ENCODE peak calls at places on chromosome 9, in eight cellular contexts. L, G, S, F, W, B, Z and M are unnamed samples.

GRCh38 chr9:132046456-132046855 is 33.2 kb downstream of the MED27 start:
- DNase-seq in L (no peak), G (no peak), S (no peak), F (no peak), W (no peak), B (no peak), Z (no peak), M (peak; percentile 89)

GRCh38 chr9:134690301-134690751 is 48.7 kb downstream of the COL5A1 start:
- DNase-seq in L (no peak), G (no peak), S (no peak), F (no peak), W (no peak), B (no peak), Z (no peak), M (no peak)

GRCh38 chr9:9612270-9612669 is 1000.5 kb downstream of the PTPRD start:
- DNase-seq in L (no peak), G (no peak), S (no peak), F (no peak), W (no peak), B (no peak), Z (no peak), M (no peak)

GRCh38 chr9:124574944-124575343 is 67.7 kb upstream of the NR5A1 start:
- DNase-seq in L (peak; percentile 47), G (no peak), S (no peak), F (no peak), W (no peak), B (no peak), Z (peak; percentile 83), M (peak; percentile 88)

GRCh38 chr9:137444106-137444790 is 3.1 kb upstream of the ENTPD8 start:
- DNase-seq in L (no peak), G (no peak), S (no peak), F (no peak), W (no peak), B (no peak), Z (no peak), M (no peak)

GRCh38 chr9:2210201-2210600 is 195.1 kb downstream of the SMARCA2 start:
- DNase-seq in L (no peak), G (no peak), S (no peak), F (no peak), W (no peak), B (no peak), Z (no peak), M (no peak)

GRCh38 chr9:82957526-82958379 is 105.2 kb downstream of the RASEF start:
- DNase-seq in L (no peak), G (no peak), S (no peak), F (no peak), W (peak; percentile 41), B (peak; percentile 76), Z (no peak), M (no peak)

GRCh38 chr9:129131300-129132145 is 20.3 kb downstream of the PTPA start:
- DNase-seq in L (peak; percentile 76), G (peak; percentile 87), S (peak; percentile 90), F (peak; percentile 86), W (peak; percentile 85), B (peak; percentile 91), Z (peak; percentile 50), M (peak; percentile 42)

GRCh38 chr9:137221477-137222111 is 446 bp downstream of the RNF208 start:
- DNase-seq in L (no peak), G (no peak), S (peak; percentile 68), F (no peak), W (no peak), B (no peak), Z (no peak), M (no peak)

GRCh38 chr9:114733814-114734213 is 51.8 kb upstream of the TEX48 start:
- DNase-seq in L (peak; percentile 39), G (no peak), S (no peak), F (no peak), W (no peak), B (no peak), Z (peak; percentile 67), M (peak; percentile 85)

GRCh38 chr9:137145731-137146526 is 7.0 kb downstream of the GRIN1 start:
- DNase-seq in L (no peak), G (no peak), S (no peak), F (no peak), W (no peak), B (no peak), Z (no peak), M (no peak)

GRCh38 chr9:114805670-114806551 is at the start of gene TNFSF15:
- DNase-seq in L (no peak), G (no peak), S (peak; percentile 15), F (no peak), W (no peak), B (no peak), Z (no peak), M (no peak)

GRCh38 chr9:116737137-116737546 is 50.0 kb downstream of the TRIM32 start:
- DNase-seq in L (peak; percentile 73), G (peak; percentile 10), S (peak; percentile 86), F (peak; percentile 54), W (peak; percentile 88), B (peak; percentile 86), Z (peak; percentile 54), M (peak; percentile 78)

GRCh38 chr9:14993061-14993800 is 83.0 kb upstream of the FREM1 start:
- DNase-seq in L (peak; percentile 53), G (no peak), S (peak; percentile 11), F (peak; percentile 16), W (no peak), B (peak; percentile 94), Z (peak; percentile 3), M (no peak)

GRCh38 chr9:78213696-78214095 is 22.2 kb upstream of the CEP78 start:
- DNase-seq in L (no peak), G (no peak), S (peak; percentile 40), F (no peak), W (peak; percentile 24), B (no peak), Z (peak; percentile 34), M (peak; percentile 23)

GRCh38 chr9:26955222-26955903 is 849 bp upstream of the IFT74 start:
- DNase-seq in L (no peak), G (no peak), S (no peak), F (no peak), W (no peak), B (peak; percentile 9), Z (no peak), M (peak; percentile 32)

GRCh38 chr9:70081120-70081495 is 37.5 kb downstream of the MAMDC2 start:
- DNase-seq in L (no peak), G (no peak), S (no peak), F (no peak), W (no peak), B (no peak), Z (peak; percentile 72), M (peak; percentile 90)

GRCh38 chr9:98409637-98410173 is 154.3 kb upstream of the TBC1D2 start:
- DNase-seq in L (no peak), G (no peak), S (no peak), F (no peak), W (no peak), B (no peak), Z (no peak), M (no peak)

GRCh38 chr9:125100822-125101221 is 42.5 kb downstream of the SCAI start:
- DNase-seq in L (no peak), G (no peak), S (no peak), F (no peak), W (no peak), B (no peak), Z (no peak), M (no peak)

GRCh38 chr9:127683723-127684122 is 23.1 kb upstream of the CFAP157 start:
- DNase-seq in L (no peak), G (no peak), S (no peak), F (no peak), W (no peak), B (no peak), Z (peak; percentile 87), M (peak; percentile 57)

GRCh38 chr9:118222375-118222774 is 518.2 kb downstream of the TLR4 start:
- DNase-seq in L (peak; percentile 13), G (no peak), S (no peak), F (no peak), W (no peak), B (peak; percentile 36), Z (no peak), M (peak; percentile 71)

GRCh38 chr9:98801562-98801961 is 5.2 kb upstream of the ANKS6 start:
- DNase-seq in L (no peak), G (no peak), S (no peak), F (no peak), W (no peak), B (no peak), Z (no peak), M (no peak)

GRCh38 chr9:92790542-92791527 is 26.2 kb upstream of the BICD2 start:
- DNase-seq in L (peak; percentile 57), G (peak; percentile 70), S (peak; percentile 76), F (peak; percentile 68), W (peak; percentile 80), B (peak; percentile 75), Z (peak; percentile 57), M (peak; percentile 67)

GRCh38 chr9:107732781-107733529 is 243.4 kb upstream of the KLF4 start:
- DNase-seq in L (no peak), G (no peak), S (no peak), F (no peak), W (no peak), B (no peak), Z (peak; percentile 60), M (peak; percentile 87)

GRCh38 chr9:135391759-135392158 is 87.8 kb upstream of the PPP1R26 start:
- DNase-seq in L (no peak), G (no peak), S (no peak), F (no peak), W (no peak), B (no peak), Z (no peak), M (no peak)

GRCh38 chr9:69571032-69571431 is 101.1 kb downstream of the APBA1 start:
- DNase-seq in L (no peak), G (no peak), S (no peak), F (no peak), W (no peak), B (no peak), Z (no peak), M (peak; percentile 39)

GRCh38 chr9:32251539-32251938 is 132.9 kb upstream of the ACO1 start:
- DNase-seq in L (peak; percentile 30), G (peak; percentile 7), S (peak; percentile 23), F (peak; percentile 24), W (peak; percentile 39), B (peak; percentile 78), Z (peak; percentile 44), M (peak; percentile 54)

GRCh38 chr9:104780796-104781395 is 17.0 kb downstream of the NIPSNAP3B start:
- DNase-seq in L (no peak), G (no peak), S (no peak), F (no peak), W (no peak), B (no peak), Z (peak; percentile 32), M (peak; percentile 61)

GRCh38 chr9:20552874-20553624 is 69.2 kb downstream of the MLLT3 start:
- DNase-seq in L (no peak), G (no peak), S (no peak), F (peak; percentile 8), W (no peak), B (no peak), Z (no peak), M (peak; percentile 34)

GRCh38 chr9:88458716-88459115 is 70.5 kb downstream of the SPIN1 start:
- DNase-seq in L (no peak), G (no peak), S (no peak), F (no peak), W (no peak), B (no peak), Z (peak; percentile 76), M (peak; percentile 58)

GRCh38 chr9:3508531-3509374 is 17.0 kb downstream of the RFX3 start:
- DNase-seq in L (no peak), G (no peak), S (no peak), F (no peak), W (peak; percentile 6), B (no peak), Z (no peak), M (no peak)

GRCh38 chr9:133558191-133559126 is 24.0 kb downstream of the ADAMTSL2 start:
- DNase-seq in L (peak; percentile 57), G (no peak), S (no peak), F (no peak), W (peak; percentile 34), B (peak; percentile 59), Z (peak; percentile 76), M (peak; percentile 74)

GRCh38 chr9:37198831-37199230 is 78.5 kb downstream of the ZCCHC7 start:
- DNase-seq in L (no peak), G (no peak), S (no peak), F (no peak), W (no peak), B (no peak), Z (no peak), M (no peak)

GRCh38 chr9:134492721-134493470 is 148.7 kb upstream of the COL5A1 start:
- DNase-seq in L (no peak), G (no peak), S (no peak), F (no peak), W (no peak), B (no peak), Z (no peak), M (no peak)